ENCODE peak calls at places on chromosomes 11 and 22, in six cellular contexts. One of them, this sample, is unnamed.

GRCh38 chr22:42752230-42752746 is 31.6 kb upstream of the A4GALT start:
- DNase-seq in A549: no peak
- DNase-seq in head of caudate nucleus: no peak
- DNase-seq in left colon: no peak
- DNase-seq in GM03348: no peak
- DNase-seq in nucleus accumbens: no peak
- DNase-seq in this sample: no peak

GRCh38 chr22:29190915-29191314 is 14.8 kb upstream of the EMID1 start:
- DNase-seq in A549: no peak
- DNase-seq in head of caudate nucleus: no peak
- DNase-seq in left colon: no peak
- DNase-seq in GM03348: no peak
- DNase-seq in nucleus accumbens: no peak
- DNase-seq in this sample: no peak

GRCh38 chr11:77524539-77524938 is 50.6 kb upstream of the PAK1 start:
- DNase-seq in A549: no peak
- DNase-seq in head of caudate nucleus: no peak
- DNase-seq in left colon: no peak
- DNase-seq in GM03348: no peak
- DNase-seq in nucleus accumbens: no peak
- DNase-seq in this sample: no peak

GRCh38 chr22:30205281-30206115 is 41.1 kb downstream of the LIF start:
- DNase-seq in A549: peak; percentile 91
- DNase-seq in head of caudate nucleus: no peak
- DNase-seq in left colon: no peak
- DNase-seq in GM03348: peak; percentile 84
- DNase-seq in nucleus accumbens: no peak
- DNase-seq in this sample: peak; percentile 97

GRCh38 chr22:30777589-30777988 is 82.9 kb downstream of the OSBP2 start:
- DNase-seq in A549: no peak
- DNase-seq in head of caudate nucleus: no peak
- DNase-seq in left colon: no peak
- DNase-seq in GM03348: no peak
- DNase-seq in nucleus accumbens: no peak
- DNase-seq in this sample: no peak

GRCh38 chr11:14980854-14981253 is 8.7 kb upstream of the CALCA start:
- DNase-seq in A549: no peak
- DNase-seq in head of caudate nucleus: no peak
- DNase-seq in left colon: no peak
- DNase-seq in GM03348: peak; percentile 57
- DNase-seq in nucleus accumbens: no peak
- DNase-seq in this sample: peak; percentile 20

GRCh38 chr11:94794287-94795168 is 26.4 kb downstream of the AMOTL1 start:
- DNase-seq in A549: no peak
- DNase-seq in head of caudate nucleus: no peak
- DNase-seq in left colon: no peak
- DNase-seq in GM03348: peak; percentile 78
- DNase-seq in nucleus accumbens: no peak
- DNase-seq in this sample: peak; percentile 94

GRCh38 chr22:41050873-41051272 is 41.5 kb upstream of the EP300 start:
- DNase-seq in A549: no peak
- DNase-seq in head of caudate nucleus: no peak
- DNase-seq in left colon: no peak
- DNase-seq in GM03348: no peak
- DNase-seq in nucleus accumbens: no peak
- DNase-seq in this sample: peak; percentile 41

GRCh38 chr22:23772315-23773246 is at the start of gene MMP11:
- DNase-seq in A549: no peak
- DNase-seq in head of caudate nucleus: no peak
- DNase-seq in left colon: peak; percentile 82
- DNase-seq in GM03348: peak; percentile 91
- DNase-seq in nucleus accumbens: no peak
- DNase-seq in this sample: peak; percentile 30

GRCh38 chr11:67468056-67468455 is 995 bp downstream of the TMEM134 start:
- DNase-seq in A549: no peak
- DNase-seq in head of caudate nucleus: peak; percentile 66
- DNase-seq in left colon: peak; percentile 75
- DNase-seq in GM03348: no peak
- DNase-seq in nucleus accumbens: no peak
- DNase-seq in this sample: no peak

GRCh38 chr11:65491614-65492386 is 7.0 kb upstream of the MALAT1 start:
- DNase-seq in A549: peak; percentile 49
- DNase-seq in head of caudate nucleus: peak; percentile 69
- DNase-seq in left colon: peak; percentile 86
- DNase-seq in GM03348: peak; percentile 43
- DNase-seq in nucleus accumbens: no peak
- DNase-seq in this sample: peak; percentile 95

GRCh38 chr11:8219257-8220021 is 44.2 kb downstream of the LMO1 start:
- DNase-seq in A549: peak; percentile 79
- DNase-seq in head of caudate nucleus: peak; percentile 37
- DNase-seq in left colon: peak; percentile 60
- DNase-seq in GM03348: peak; percentile 68
- DNase-seq in nucleus accumbens: no peak
- DNase-seq in this sample: peak; percentile 26

GRCh38 chr11:86818466-86819282 is 18.3 kb downstream of the PRSS23 start:
- DNase-seq in A549: peak; percentile 60
- DNase-seq in head of caudate nucleus: no peak
- DNase-seq in left colon: no peak
- DNase-seq in GM03348: peak; percentile 64
- DNase-seq in nucleus accumbens: no peak
- DNase-seq in this sample: peak; percentile 68

GRCh38 chr11:1979607-1980006 is 18.0 kb downstream of the H19 start:
- DNase-seq in A549: no peak
- DNase-seq in head of caudate nucleus: no peak
- DNase-seq in left colon: no peak
- DNase-seq in GM03348: no peak
- DNase-seq in nucleus accumbens: no peak
- DNase-seq in this sample: no peak

GRCh38 chr11:74330065-74330858 is 18.8 kb upstream of the P4HA3 start:
- DNase-seq in A549: no peak
- DNase-seq in head of caudate nucleus: no peak
- DNase-seq in left colon: no peak
- DNase-seq in GM03348: peak; percentile 42
- DNase-seq in nucleus accumbens: no peak
- DNase-seq in this sample: peak; percentile 44

GRCh38 chr22:37599161-37599560 is 9.5 kb upstream of the GGA1 start:
- DNase-seq in A549: no peak
- DNase-seq in head of caudate nucleus: no peak
- DNase-seq in left colon: peak; percentile 82
- DNase-seq in GM03348: no peak
- DNase-seq in nucleus accumbens: no peak
- DNase-seq in this sample: no peak

GRCh38 chr11:45348729-45349128 is 62.6 kb upstream of the SYT13 start:
- DNase-seq in A549: no peak
- DNase-seq in head of caudate nucleus: no peak
- DNase-seq in left colon: no peak
- DNase-seq in GM03348: no peak
- DNase-seq in nucleus accumbens: no peak
- DNase-seq in this sample: no peak

GRCh38 chr11:47254381-47254780 is 3.4 kb upstream of the NR1H3 start:
- DNase-seq in A549: no peak
- DNase-seq in head of caudate nucleus: no peak
- DNase-seq in left colon: no peak
- DNase-seq in GM03348: no peak
- DNase-seq in nucleus accumbens: no peak
- DNase-seq in this sample: no peak

GRCh38 chr11:862704-863388 is 20.2 kb downstream of the TSPAN4 start:
- DNase-seq in A549: no peak
- DNase-seq in head of caudate nucleus: no peak
- DNase-seq in left colon: no peak
- DNase-seq in GM03348: no peak
- DNase-seq in nucleus accumbens: no peak
- DNase-seq in this sample: no peak

GRCh38 chr11:65555693-65556231 is 2.4 kb downstream of the LTBP3 start:
- DNase-seq in A549: peak; percentile 67
- DNase-seq in head of caudate nucleus: no peak
- DNase-seq in left colon: no peak
- DNase-seq in GM03348: peak; percentile 92
- DNase-seq in nucleus accumbens: no peak
- DNase-seq in this sample: peak; percentile 83

GRCh38 chr11:94303884-94304459 is 408 bp upstream of the IZUMO1R start:
- DNase-seq in A549: no peak
- DNase-seq in head of caudate nucleus: no peak
- DNase-seq in left colon: no peak
- DNase-seq in GM03348: no peak
- DNase-seq in nucleus accumbens: no peak
- DNase-seq in this sample: no peak

GRCh38 chr22:22684605-22685561 is 40.5 kb downstream of the GGTLC2 start:
- DNase-seq in A549: no peak
- DNase-seq in head of caudate nucleus: no peak
- DNase-seq in left colon: peak; percentile 53
- DNase-seq in GM03348: peak; percentile 31
- DNase-seq in nucleus accumbens: no peak
- DNase-seq in this sample: peak; percentile 98

GRCh38 chr11:8988329-8989234 is 15.2 kb downstream of the NRIP3 start:
- DNase-seq in A549: no peak
- DNase-seq in head of caudate nucleus: no peak
- DNase-seq in left colon: no peak
- DNase-seq in GM03348: peak; percentile 73
- DNase-seq in nucleus accumbens: no peak
- DNase-seq in this sample: no peak

GRCh38 chr11:69041516-69041915 is 7.2 kb upstream of the TPCN2 start:
- DNase-seq in A549: no peak
- DNase-seq in head of caudate nucleus: no peak
- DNase-seq in left colon: no peak
- DNase-seq in GM03348: no peak
- DNase-seq in nucleus accumbens: no peak
- DNase-seq in this sample: no peak

GRCh38 chr11:12170984-12171383 is 60.6 kb downstream of the MICAL2 start:
- DNase-seq in A549: no peak
- DNase-seq in head of caudate nucleus: no peak
- DNase-seq in left colon: no peak
- DNase-seq in GM03348: peak; percentile 90
- DNase-seq in nucleus accumbens: no peak
- DNase-seq in this sample: peak; percentile 90

GRCh38 chr11:113161671-113162589 is 152.5 kb upstream of the TTC12 start:
- DNase-seq in A549: no peak
- DNase-seq in head of caudate nucleus: no peak
- DNase-seq in left colon: no peak
- DNase-seq in GM03348: no peak
- DNase-seq in nucleus accumbens: no peak
- DNase-seq in this sample: no peak

GRCh38 chr11:78735711-78736110 is 161.0 kb upstream of the NARS2 start:
- DNase-seq in A549: no peak
- DNase-seq in head of caudate nucleus: no peak
- DNase-seq in left colon: no peak
- DNase-seq in GM03348: no peak
- DNase-seq in nucleus accumbens: no peak
- DNase-seq in this sample: no peak

This sample was measured in fibroblast of gingiva.